ENCODE peak calls at places on chromosomes 6 and 20, in eight cellular contexts. N, A, Q, M, B, Y, C and F are unnamed samples.

GRCh38 chr6:117396228-117396627 is 29.5 kb downstream of the ROS1 start:
- DNase-seq in N (no peak), Y (no peak), A (no peak), M (no peak), B (no peak), C (no peak), Q (no peak), F (no peak)

GRCh38 chr20:57346477-57346876 is 4.6 kb upstream of the RAE1 start:
- DNase-seq in B (peak; percentile 77), M (peak; percentile 76), Q (peak; percentile 31), C (peak; percentile 85), Y (peak; percentile 70), A (peak; percentile 38), N (peak; percentile 65), F (peak; percentile 52)

GRCh38 chr6:137772541-137773289 is 94.3 kb upstream of the TNFAIP3 start:
- DNase-seq in C (no peak), M (no peak), N (no peak), B (no peak), Y (no peak), Q (no peak), A (no peak), F (no peak)

GRCh38 chr6:47733879-47734558 is 35.6 kb downstream of the ADGRF4 start:
- DNase-seq in Q (no peak), B (no peak), A (no peak), Y (peak; percentile 4), M (no peak), C (peak; percentile 39), N (no peak), F (no peak)

GRCh38 chr20:57473246-57474042 is 51.5 kb downstream of the CTCFL start:
- DNase-seq in Q (no peak), M (peak; percentile 14), C (no peak), Y (no peak), A (no peak), N (peak; percentile 65), B (no peak), F (no peak)

GRCh38 chr6:165632194-165632593 is 30.8 kb downstream of the PDE10A start:
- DNase-seq in A (no peak), N (no peak), M (no peak), C (peak; percentile 25), B (no peak), Y (peak; percentile 40), Q (no peak), F (no peak)

GRCh38 chr6:15080895-15081294 is 165.0 kb upstream of the JARID2 start:
- DNase-seq in A (no peak), Y (no peak), B (no peak), Q (no peak), N (no peak), M (no peak), C (no peak), F (no peak)

GRCh38 chr20:62239278-62239879 is 1.1 kb downstream of the OSBPL2 start:
- DNase-seq in Q (no peak), A (no peak), C (no peak), N (no peak), M (no peak), B (no peak), Y (no peak), F (no peak)

GRCh38 chr6:24980507-24981384 is 45.0 kb upstream of the RIPOR2 start:
- DNase-seq in Y (no peak), B (no peak), N (no peak), Q (no peak), M (no peak), C (no peak), A (no peak), F (no peak)

GRCh38 chr6:160348209-160348551 is at the start of gene SLC22A3:
- DNase-seq in Y (no peak), Q (no peak), A (no peak), C (peak; percentile 78), M (no peak), N (no peak), B (no peak), F (no peak)

GRCh38 chr6:160348552-160349441 is 619 bp downstream of the SLC22A3 start:
- DNase-seq in Y (no peak), A (no peak), C (peak; percentile 60), B (no peak), N (no peak), M (peak; percentile 26), Q (no peak), F (no peak)

GRCh38 chr6:160349837-160350236 is 1.7 kb downstream of the SLC22A3 start:
- DNase-seq in M (no peak), Q (no peak), Y (no peak), N (no peak), B (no peak), A (no peak), C (no peak), F (no peak)

GRCh38 chr6:160344281-160344680 is 3.9 kb upstream of the SLC22A3 start:
- DNase-seq in Q (no peak), M (no peak), B (no peak), Y (no peak), N (no peak), A (no peak), C (no peak), F (no peak)

GRCh38 chr6:160347259-160348208 is 644 bp upstream of the SLC22A3 start:
- DNase-seq in A (no peak), Q (no peak), M (no peak), Y (no peak), C (no peak), B (no peak), N (no peak), F (no peak)
- H3K4me3 ChIP-seq in A (no peak overlapping the region), Q (peak overlapping the region; percentile 66), M (no peak overlapping the region), Y (no peak overlapping the region), C (peak overlapping the region; percentile 92), B (no peak overlapping the region), N (peak overlapping the region; percentile 61), F (no peak overlapping the region)

GRCh38 chr20:11838076-11838636 is 79.5 kb upstream of the BTBD3 start:
- DNase-seq in A (no peak), C (no peak), Q (no peak), N (no peak), Y (no peak), M (no peak), B (no peak), F (no peak)
- TF ChIP-seq CTCF in A (no peak), C (no peak), Q (no peak), N (no peak), Y (no peak), M (no peak), B (no peak), F (no peak)

GRCh38 chr6:142953373-142954273 is 8.6 kb upstream of the HIVEP2 start:
- DNase-seq in Q (no peak), Y (no peak), C (no peak), M (no peak), N (no peak), B (no peak), A (no peak), F (no peak)

GRCh38 chr6:142954844-142955243 is 9.9 kb upstream of the HIVEP2 start:
- DNase-seq in N (no peak), B (no peak), Y (no peak), Q (no peak), C (no peak), A (no peak), M (no peak), F (no peak)

GRCh38 chr6:142956726-142957125 is 11.8 kb upstream of the HIVEP2 start:
- DNase-seq in M (no peak), C (no peak), A (no peak), Y (no peak), B (no peak), N (no peak), Q (no peak), F (no peak)

GRCh38 chr6:142950291-142950690 is 5.3 kb upstream of the HIVEP2 start:
- DNase-seq in M (no peak), B (no peak), Y (no peak), C (peak; percentile 24), A (no peak), Q (no peak), N (no peak), F (no peak)

GRCh38 chr6:142952614-142953013 is 7.6 kb upstream of the HIVEP2 start:
- DNase-seq in C (no peak), A (no peak), N (no peak), Q (no peak), M (no peak), B (no peak), Y (no peak), F (no peak)
- H3K4me3 ChIP-seq in C (no peak overlapping the region), A (no peak overlapping the region), N (no peak overlapping the region), Q (no peak overlapping the region), M (no peak overlapping the region), B (no peak overlapping the region), Y (no peak overlapping the region), F (no peak overlapping the region)

GRCh38 chr20:58908941-58909340 is 56.4 kb downstream of the GNAS start:
- DNase-seq in B (no peak), Y (no peak), N (no peak), Q (no peak), M (no peak), A (no peak), C (no peak), F (no peak)
- TF ChIP-seq CTCF in B (no peak), Y (no peak), N (no peak), Q (no peak), M (no peak), A (no peak), C (no peak), F (no peak)